ENCODE peak calls at places on chromosome 9, in four cellular contexts. D is OCI-LY7, E is kidney, J is fibroblast of mammary gland. N is an unnamed sample.

GRCh38 chr9:26954050-26954508 is 2.1 kb upstream of the IFT74 start:
- DNase-seq in D (no peak), E (no peak), J (no peak), N (no peak)

GRCh38 chr9:3865373-3865772 is 339.6 kb upstream of the RFX3 start:
- DNase-seq in D (no peak), E (no peak), J (peak; percentile 86), N (no peak)

GRCh38 chr9:25814023-25814422 is 135.8 kb upstream of the TUSC1 start:
- DNase-seq in D (no peak), E (no peak), J (no peak), N (no peak)

GRCh38 chr9:38315085-38315595 is 77.4 kb upstream of the ALDH1B1 start:
- DNase-seq in D (no peak), E (no peak), J (no peak), N (no peak)

GRCh38 chr9:123541441-123541840 is 185.4 kb downstream of the CRB2 start:
- DNase-seq in D (no peak), E (no peak), J (no peak), N (no peak)

GRCh38 chr9:111198936-111199335 is 131.1 kb downstream of the OR2K2 start:
- DNase-seq in D (no peak), E (no peak), J (peak; percentile 44), N (no peak)

GRCh38 chr9:137688725-137689124 is 69.9 kb downstream of the EHMT1 start:
- DNase-seq in D (no peak), E (no peak), J (no peak), N (peak; percentile 43)

GRCh38 chr9:128713411-128713780 is 10.5 kb downstream of the ZDHHC12 start:
- DNase-seq in D (no peak), E (peak; percentile 44), J (no peak), N (peak; percentile 72)

GRCh38 chr9:69122391-69123141 is 51.5 kb upstream of the TJP2 start:
- DNase-seq in D (peak; percentile 38), E (no peak), J (peak; percentile 55), N (no peak)

DNA sequence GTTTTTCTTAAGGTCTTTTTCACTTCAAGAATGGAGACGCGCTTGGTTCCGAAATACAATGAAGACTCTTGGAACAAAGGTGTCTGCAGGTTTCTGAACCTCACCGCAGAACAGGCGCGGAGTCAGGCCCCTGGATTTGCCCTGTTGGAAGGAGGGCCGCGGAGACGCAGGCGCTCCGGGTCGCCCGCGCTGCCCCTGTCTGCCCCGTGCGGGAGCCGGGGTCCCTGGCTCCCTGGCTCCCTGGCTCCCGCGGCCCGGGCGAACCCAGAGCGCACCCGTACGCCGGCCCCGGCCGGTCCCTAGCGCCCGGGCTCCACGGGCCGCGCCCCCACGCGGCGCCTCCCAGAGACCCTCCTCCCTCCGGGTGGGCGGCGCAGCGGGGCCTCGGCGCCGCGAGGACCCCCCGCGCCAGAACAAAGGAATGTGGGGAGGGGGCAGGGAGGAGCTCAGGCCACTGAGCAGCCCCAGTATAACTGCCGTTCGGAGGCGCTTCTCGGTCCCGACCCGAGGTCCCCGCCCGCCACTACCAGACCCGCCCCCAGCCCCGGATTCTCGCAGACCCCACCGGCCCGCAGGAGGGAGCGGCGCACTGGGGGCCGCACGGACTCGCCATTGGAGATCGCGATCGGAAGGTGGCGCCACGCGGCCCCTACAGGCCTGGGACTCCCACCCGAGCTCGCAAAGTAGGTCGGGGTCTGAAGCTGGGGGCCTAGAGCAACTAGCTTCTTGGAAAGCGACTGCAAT is 2.4 kb downstream of the NFIL3 start:
- DNase-seq in D (no peak), E (peak; percentile 80), J (peak; percentile 39), N (no peak)
- TF ChIP-seq CTCF in D (no peak), E (peak; percentile 22), J (peak; percentile 31), N (peak; percentile 80)

GRCh38 chr9:124758061-124758460 is 13.1 kb downstream of the NR6A1 start:
- DNase-seq in D (no peak), E (no peak), J (no peak), N (no peak)
- TF ChIP-seq CTCF in D (no peak), E (no peak), J (no peak), N (no peak)

DNA sequence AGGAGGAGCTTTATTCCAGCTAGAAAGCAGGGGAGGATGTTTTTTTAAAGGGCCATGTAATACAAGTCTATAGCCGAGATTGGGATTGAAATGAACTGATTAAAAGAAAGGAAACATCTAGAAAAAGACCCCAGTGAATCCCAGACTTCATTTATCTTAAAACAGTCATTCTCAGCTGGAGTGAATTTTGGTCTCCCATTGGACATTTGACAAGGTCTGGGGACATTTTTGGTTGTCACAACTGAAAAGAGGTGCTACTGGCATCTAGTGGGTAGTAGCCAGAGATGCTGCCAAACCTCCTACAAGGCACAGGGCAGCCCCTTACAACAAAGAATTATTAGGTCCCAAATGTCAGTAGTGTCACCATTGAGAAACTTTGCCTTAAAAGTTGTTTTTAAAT is 16.3 kb upstream of the SPINK4 start:
- DNase-seq in D (peak; percentile 64), E (no peak), J (peak; percentile 18), N (no peak)
- TF ChIP-seq CTCF in D (peak; percentile 82), E (no peak), J (peak; percentile 15), N (peak; percentile 71)

DNA sequence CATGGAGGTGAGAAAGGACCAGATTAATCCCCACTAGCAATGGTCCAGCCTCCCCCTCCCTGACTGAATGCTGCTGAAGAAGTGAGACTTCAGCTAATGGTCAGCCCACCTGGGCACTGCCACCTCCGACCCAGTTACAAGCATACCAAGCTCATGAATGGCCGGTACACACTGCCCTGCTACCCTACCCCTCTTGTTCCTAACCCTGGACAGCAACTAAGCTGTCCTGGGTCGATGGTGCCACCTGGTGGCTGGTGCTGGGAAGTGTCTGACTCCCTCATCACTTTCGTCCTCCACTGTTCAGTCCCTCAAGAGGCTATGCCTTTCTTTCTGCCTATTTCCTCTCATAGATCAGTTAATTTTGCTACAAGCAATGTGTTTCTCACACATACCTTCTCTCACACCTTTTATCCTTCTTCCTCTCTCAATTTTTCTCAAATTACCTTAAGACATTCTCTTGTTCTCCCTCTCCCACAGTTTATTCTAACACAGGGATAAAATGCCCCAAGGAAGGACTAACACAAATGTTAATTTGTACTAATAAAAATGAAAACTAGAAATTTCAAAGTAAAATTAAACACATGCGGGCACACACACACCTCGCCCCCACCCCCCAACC is 42.4 kb downstream of the PAX5 start:
- DNase-seq in D (peak; percentile 66), E (no peak), J (peak; percentile 31), N (no peak)
- TF ChIP-seq CTCF in D (peak; percentile 87), E (no peak), J (peak; percentile 66), N (peak; percentile 72)